ENCODE peak calls at places on chromosomes 5 and 9, in seven cellular contexts. Y is upper lobe of left lung, P is colonic mucosa, L is spleen, Q is brain microvascular endothelial cell, S is OCI-LY7, X is sigmoid colon. K is an unnamed sample.

GRCh38 chr5:35651002-35651756 is 33.5 kb downstream of the SPEF2 start:
- DNase-seq in Q (peak), X (no peak), L (no peak), P (peak), Y (no peak), S (peak), K (no peak)

GRCh38 chr5:127396490-127397155 is 106.0 kb downstream of the MEGF10 start:
- DNase-seq in P (no peak), Q (no peak), L (no peak), Y (peak), S (no peak), X (no peak), K (no peak)

GRCh38 chr5:147073098-147073497 is 161.7 kb upstream of the STK32A start:
- DNase-seq in Q (no peak), P (no peak), Y (no peak), L (no peak), S (no peak), X (no peak), K (no peak)

GRCh38 chr5:40276426-40277102 is 403.2 kb upstream of the PTGER4 start:
- DNase-seq in Y (no peak), S (no peak), Q (no peak), P (no peak), L (no peak), X (no peak), K (no peak)

GRCh38 chr9:70921126-70921525 is 200.3 kb downstream of the TRPM3 start:
- DNase-seq in X (no peak), S (no peak), P (no peak), Q (peak), L (no peak), Y (no peak), K (no peak)

GRCh38 chr9:134967547-134967930 is 49.8 kb upstream of the FCN1 start:
- DNase-seq in Y (peak), L (peak), P (no peak), S (no peak), X (peak), Q (no peak), K (no peak)

GRCh38 chr9:38346811-38347735 is 45.4 kb upstream of the ALDH1B1 start:
- DNase-seq in S (no peak), L (peak), Y (peak), P (no peak), X (peak), Q (no peak), K (no peak)

GRCh38 chr9:112494153-112494552 is 7.5 kb downstream of the KIAA1958 start:
- DNase-seq in L (no peak), X (no peak), Q (no peak), Y (no peak), P (no peak), S (no peak), K (no peak)

GRCh38 chr5:124894541-124894940 is 148.1 kb upstream of the ZNF608 start:
- DNase-seq in L (no peak), Q (no peak), X (no peak), P (no peak), Y (no peak), S (no peak), K (no peak)

GRCh38 chr5:158286827-158287226 is 427.9 kb upstream of the CLINT1 start:
- DNase-seq in Q (no peak), Y (no peak), L (no peak), S (no peak), P (no peak), X (no peak), K (no peak)

GRCh38 chr5:161022151-161022550 is 170.1 kb upstream of the ATP10B start:
- DNase-seq in X (no peak), P (no peak), Q (no peak), Y (no peak), L (no peak), S (no peak), K (no peak)

GRCh38 chr9:134619983-134620612 is 21.5 kb upstream of the COL5A1 start:
- DNase-seq in X (peak), L (peak), S (no peak), Q (no peak), Y (peak), P (no peak), K (no peak)

GRCh38 chr9:134297082-134297415 is 29.2 kb upstream of the RXRA start:
- DNase-seq in P (no peak), L (peak), Y (peak), Q (no peak), X (no peak), S (no peak), K (no peak)

GRCh38 chr5:12292610-12293204 is 388.5 kb upstream of the CTNND2 start:
- DNase-seq in L (no peak), P (no peak), Y (no peak), Q (no peak), S (peak), X (no peak), K (no peak)

GRCh38 chr5:66796306-66797292 is 200.4 kb downstream of the MAST4 start:
- DNase-seq in S (no peak), L (no peak), P (no peak), Y (no peak), X (no peak), Q (peak), K (no peak)

GRCh38 chr5:9226026-9226536 is 319.8 kb downstream of the SEMA5A start:
- DNase-seq in Q (no peak), L (no peak), X (no peak), P (no peak), Y (no peak), S (no peak), K (no peak)

GRCh38 chr9:14361074-14361473 is 47.1 kb upstream of the NFIB start:
- DNase-seq in L (no peak), S (no peak), Q (no peak), X (no peak), Y (no peak), P (no peak), K (no peak)

GRCh38 chr9:29456940-29457339 is 1883.7 kb upstream of the C9orf72 start:
- DNase-seq in Y (no peak), X (no peak), P (no peak), S (no peak), Q (no peak), L (no peak), K (no peak)

GRCh38 chr5:89397096-89397495 is 514.1 kb upstream of the MEF2C start:
- DNase-seq in P (no peak), X (no peak), Q (no peak), L (no peak), S (no peak), Y (no peak), K (no peak)

DNA sequence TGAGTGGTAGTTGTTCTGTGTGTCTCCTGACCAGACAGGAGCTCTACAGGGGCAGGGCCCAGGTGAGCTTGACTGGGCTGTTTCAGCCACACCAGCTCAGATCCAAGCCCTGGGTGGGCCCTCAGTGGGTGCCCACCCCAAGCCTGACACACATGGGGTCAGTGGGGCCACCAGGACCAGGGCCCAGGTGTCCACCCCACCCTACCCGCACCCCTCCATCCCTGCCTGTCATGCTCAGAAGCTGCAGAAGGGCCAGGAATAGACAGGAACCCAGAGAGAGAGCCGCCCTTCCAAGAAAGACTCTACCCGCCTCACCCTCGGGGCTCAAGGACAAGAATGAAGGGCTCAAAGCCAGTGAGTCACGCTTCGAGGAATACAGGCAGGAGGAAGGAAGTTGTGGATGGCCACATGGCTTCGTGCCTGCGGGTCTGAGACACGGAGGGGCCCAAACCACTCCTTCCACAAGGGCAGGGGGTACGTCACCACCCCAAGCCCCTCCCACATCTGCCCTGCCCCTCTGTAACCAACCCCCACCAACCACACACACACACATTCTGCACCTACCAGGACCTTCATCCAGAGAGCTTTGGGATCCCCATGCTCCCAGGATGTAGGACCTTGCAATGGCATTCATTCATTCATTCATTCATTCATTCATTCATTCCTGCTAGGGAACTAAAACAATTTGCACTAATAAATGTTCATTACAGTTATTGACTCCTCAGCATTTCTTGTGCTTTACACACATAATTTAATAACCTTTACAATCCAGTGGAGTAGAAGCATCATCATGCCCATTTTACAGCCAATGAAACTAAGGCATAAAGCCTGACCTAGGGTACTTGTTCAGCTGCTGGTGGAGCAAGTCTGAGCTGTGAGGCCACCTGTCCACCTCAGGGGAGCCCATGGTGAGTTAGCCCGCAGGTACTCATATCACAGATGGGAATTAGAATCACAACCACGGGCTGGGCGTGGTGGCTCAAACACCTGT is 56.0 kb upstream of the STXBP1 start:
- DNase-seq in Q (peak), X (peak), P (peak), S (no peak), Y (no peak), L (no peak), K (no peak)
- H3K4me3 ChIP-seq in Q (peak), X (no peak), P (no peak), S (no peak), Y (no peak), L (no peak), K (no peak)

DNA sequence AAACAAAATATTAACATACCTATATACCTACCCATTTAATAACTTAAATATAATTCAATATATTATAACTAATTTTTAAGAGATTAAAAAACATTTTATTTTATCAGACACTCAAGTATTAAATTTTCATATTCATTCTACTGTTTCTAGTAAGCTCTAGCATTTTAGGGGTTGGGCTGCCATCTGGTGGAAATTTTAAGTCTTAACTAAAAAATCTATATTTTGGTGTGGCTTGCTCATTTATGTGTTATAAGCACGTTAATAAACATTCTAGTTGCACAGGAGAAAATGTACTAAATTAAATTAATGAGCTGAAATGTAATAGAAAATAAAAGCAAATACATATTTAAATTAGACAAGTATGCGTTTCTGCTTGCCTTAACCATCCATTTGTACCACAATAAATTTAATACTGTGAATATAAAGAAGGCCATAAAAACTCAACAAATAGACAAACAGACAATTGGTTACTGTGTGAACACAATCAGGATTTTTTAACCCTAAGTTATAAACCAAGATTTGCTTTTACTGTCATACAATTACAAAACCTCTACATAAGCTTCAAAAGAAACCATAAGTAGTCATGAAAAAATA is 1728.3 kb upstream of the CDH9 start:
- DNase-seq in X (no peak), P (no peak), S (peak), L (no peak), Q (peak), Y (no peak), K (no peak)
- TF ChIP-seq CTCF in X (no peak), P (no peak), S (peak), L (no peak), Q (peak), Y (peak), K (peak)

DNA sequence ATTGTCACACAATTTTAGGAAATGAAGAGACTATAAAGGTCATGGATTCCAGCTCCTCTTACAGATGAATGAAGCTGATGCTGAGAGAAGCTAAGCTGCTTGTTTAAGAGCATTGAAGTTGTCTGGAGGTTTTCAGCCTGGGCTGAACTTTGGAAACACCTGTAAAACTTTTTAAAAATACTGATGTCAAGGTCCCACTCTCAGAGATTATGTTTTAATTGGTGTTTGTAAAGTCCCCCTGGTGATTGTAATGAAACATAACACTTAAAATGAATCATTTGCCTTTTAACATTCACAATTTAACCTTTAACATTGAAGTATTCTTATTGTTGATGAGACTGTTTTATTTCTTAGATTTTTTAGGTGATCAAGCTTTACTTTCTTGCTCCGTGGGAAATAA is 16.4 kb downstream of the RAD23B start:
- DNase-seq in X (no peak), Q (no peak), L (no peak), Y (no peak), S (no peak), P (no peak), K (no peak)
- H3K27ac ChIP-seq in X (no peak), Q (no peak), L (no peak), Y (no peak), S (no peak), P (no peak), K (no peak)

DNA sequence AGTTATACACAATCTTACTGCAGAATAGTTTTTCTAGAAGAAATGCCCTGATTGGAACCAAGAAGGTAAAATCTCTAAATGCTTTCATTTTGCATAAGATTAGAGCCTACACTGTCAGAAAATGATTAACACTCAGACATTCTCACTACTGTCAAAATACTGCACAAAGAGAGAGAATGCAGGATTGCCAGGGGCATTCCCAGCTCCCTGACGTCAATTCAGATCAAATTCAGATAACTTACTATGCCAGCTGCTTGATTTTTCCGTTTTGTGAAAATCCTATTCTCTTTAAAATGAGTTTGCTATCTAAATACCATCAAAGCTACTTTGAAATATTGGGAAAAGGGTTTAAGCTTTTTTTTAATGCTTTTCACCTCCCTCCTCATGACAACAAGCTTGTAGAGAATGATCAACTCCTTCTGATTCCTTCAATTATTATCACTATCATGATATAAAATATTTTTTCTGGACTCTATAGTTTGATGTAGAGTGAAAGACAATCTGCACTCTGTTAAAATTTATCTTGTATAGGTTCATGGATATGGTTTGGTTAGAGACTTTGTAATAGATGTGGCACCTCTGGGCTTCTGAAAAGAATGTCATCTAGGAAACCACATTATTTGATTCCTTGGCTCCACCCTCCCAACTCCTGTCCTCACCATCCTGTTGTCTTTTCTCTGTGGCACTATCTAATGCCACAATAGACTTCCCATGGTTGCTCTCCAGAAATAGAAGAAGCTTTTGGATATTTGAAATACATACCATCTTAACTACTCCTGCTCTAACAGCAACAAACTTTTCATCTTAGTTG is 407.7 kb downstream of the PDE4D start:
- DNase-seq in S (no peak), P (no peak), Y (no peak), Q (no peak), X (no peak), L (no peak), K (no peak)
- H3K4me3 ChIP-seq in S (no peak), P (no peak), Y (no peak), Q (no peak), X (no peak), L (no peak), K (no peak)

GRCh38 chr9:90915693-90916092 is 114.1 kb downstream of the SYK start:
- DNase-seq in Y (no peak), L (peak), X (no peak), P (peak), Q (peak), S (peak), K (no peak)
- TF ChIP-seq CTCF in Y (no peak), L (no peak), X (no peak), P (no peak), Q (peak), S (peak), K (no peak)

DNA sequence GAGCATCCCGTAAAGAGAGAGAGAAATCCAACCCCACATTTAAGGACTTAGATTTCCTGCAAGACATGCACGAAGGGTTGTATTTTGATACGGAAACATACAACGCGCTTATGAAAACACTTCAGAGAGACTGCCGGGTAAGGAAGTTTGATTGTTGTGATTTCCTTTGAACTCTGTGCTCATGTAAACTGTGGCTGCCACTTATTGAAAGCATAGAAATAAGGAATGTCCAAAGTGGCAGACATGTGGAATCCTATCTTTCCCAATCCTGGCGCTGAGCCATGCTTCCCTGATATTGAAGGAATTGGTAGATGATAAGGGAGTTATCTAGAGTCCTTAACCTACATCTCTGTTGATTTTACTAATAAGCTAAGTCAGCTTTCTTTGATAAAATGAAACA is 119.4 kb downstream of the PRKACG start:
- DNase-seq in L (no peak), Q (peak), P (no peak), Y (no peak), X (no peak), S (no peak), K (no peak)
- H3K27ac ChIP-seq in L (no peak), Q (no peak), P (no peak), Y (no peak), X (no peak), S (no peak), K (no peak)

DNA sequence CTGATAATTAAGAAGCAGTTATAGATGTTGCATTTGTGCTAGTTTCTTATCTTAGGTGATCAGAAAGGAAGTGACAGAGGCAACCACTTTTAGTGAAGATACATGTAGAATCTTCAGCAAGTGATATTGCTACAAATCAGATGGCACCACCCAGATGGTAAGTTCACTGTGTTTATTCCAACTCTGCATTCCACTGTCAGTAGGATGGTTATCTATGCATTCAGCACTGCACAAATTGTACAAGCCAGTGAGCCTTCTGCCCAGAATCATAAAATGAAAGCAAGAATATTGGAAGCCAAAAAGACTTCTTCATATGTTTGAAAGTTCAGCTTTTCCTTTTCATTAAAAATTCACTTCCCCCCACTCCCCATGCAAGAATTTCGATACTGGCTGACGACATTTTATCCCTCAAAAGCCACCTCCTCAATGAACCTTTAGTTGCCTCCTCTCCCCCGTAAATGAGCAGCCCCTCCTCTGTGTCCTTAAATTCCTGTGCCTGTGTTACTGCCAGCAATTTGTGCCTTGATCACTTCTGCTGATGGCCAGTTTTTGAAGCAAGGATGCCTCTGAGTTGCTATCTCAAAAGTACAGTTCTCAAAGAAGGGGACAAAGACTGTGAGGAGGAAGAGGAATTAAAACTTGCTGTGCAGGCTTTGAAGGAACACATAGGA is 91.6 kb downstream of the ZSWIM6 start:
- DNase-seq in P (no peak), Q (no peak), S (no peak), X (no peak), Y (no peak), L (no peak), K (no peak)
- H3K4me3 ChIP-seq in P (no peak), Q (no peak), S (no peak), X (peak), Y (no peak), L (no peak), K (no peak)

DNA sequence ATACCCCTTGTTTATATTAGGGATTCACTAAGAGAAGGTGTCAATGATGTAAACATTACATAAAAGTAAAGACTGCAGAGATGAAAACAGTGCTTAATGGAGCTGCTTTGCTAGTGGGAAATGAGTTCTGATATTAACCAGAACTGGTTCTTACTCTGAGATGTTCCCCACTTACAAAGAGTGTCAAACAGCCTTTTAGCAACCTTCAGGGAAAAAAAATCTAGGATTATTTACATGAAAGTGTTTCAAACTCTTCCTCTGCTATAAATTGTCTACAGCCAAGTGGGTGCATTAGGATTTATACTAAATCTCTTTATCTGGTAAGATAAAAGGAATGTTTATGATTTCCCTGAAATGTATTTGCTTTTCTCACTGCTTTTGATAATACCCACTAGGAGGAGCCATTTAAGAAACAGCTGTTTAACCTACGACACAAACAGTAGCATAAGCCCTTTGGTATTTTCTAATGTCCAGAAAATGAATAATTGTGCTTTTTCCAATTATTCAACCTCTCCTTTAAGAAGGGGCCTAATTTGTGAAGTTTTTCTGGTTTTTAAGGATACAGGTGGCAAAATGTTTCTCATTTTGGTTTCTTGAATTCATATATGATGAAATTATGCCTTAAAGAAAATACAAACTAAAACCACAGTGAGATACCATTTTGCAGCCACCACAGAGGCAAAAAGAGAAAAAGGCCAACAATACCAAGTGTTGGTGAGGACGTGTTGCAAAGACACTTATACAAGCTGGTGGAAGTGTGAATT is 186.3 kb downstream of the TLE4 start:
- DNase-seq in Q (no peak), S (peak), P (no peak), Y (no peak), L (no peak), X (no peak), K (no peak)
- TF ChIP-seq CTCF in Q (peak), S (peak), P (no peak), Y (peak), L (peak), X (peak), K (peak)

K was measured in dorsolateral prefrontal cortex.